ENCODE peak calls at places on chromosomes 12 and 14, in nine cellular contexts. B, D, M, J, P, G, Z, N and Y are unnamed samples.

GRCh38 chr12:68224613-68225285 is 861 bp downstream of the IL26 start:
- DNase-seq in B (peak; percentile 33), G (no peak), D (no peak), Z (no peak), P (no peak), M (no peak), J (no peak), N (no peak), Y (no peak)

GRCh38 chr12:119693006-119693405 is 25.1 kb downstream of the PRKAB1 start:
- DNase-seq in B (peak; percentile 81), N (no peak), G (peak; percentile 29), P (no peak), M (no peak), Z (peak; percentile 72), D (no peak), J (no peak), Y (no peak)

GRCh38 chr14:100677152-100677924 is 49.4 kb upstream of the DLK1 start:
- DNase-seq in M (no peak), N (no peak), G (no peak), B (peak; percentile 44), P (no peak), J (no peak), D (peak; percentile 41), Z (peak; percentile 55), Y (no peak)

GRCh38 chr12:12749433-12749832 is 32.3 kb downstream of the CDKN1B start:
- DNase-seq in P (no peak), Z (no peak), B (peak; percentile 41), N (no peak), G (no peak), D (no peak), M (no peak), J (peak; percentile 61), Y (peak; percentile 53)

GRCh38 chr12:23566133-23566532 is 383.3 kb downstream of the SOX5 start:
- DNase-seq in Z (no peak), D (no peak), B (no peak), J (no peak), M (no peak), N (no peak), G (no peak), P (no peak), Y (no peak)

GRCh38 chr12:14373202-14373601 is 7.7 kb downstream of the ATF7IP start:
- DNase-seq in N (no peak), G (no peak), Z (no peak), J (no peak), M (no peak), P (no peak), D (no peak), B (no peak), Y (no peak)

GRCh38 chr12:27711312-27711682 is 665 bp downstream of the MRPS35 start:
- DNase-seq in M (no peak), N (peak; percentile 16), B (peak; percentile 15), P (no peak), Z (no peak), D (no peak), J (peak; percentile 24), G (peak; percentile 29), Y (peak; percentile 73)

GRCh38 chr12:106288510-106289195 is 13.9 kb upstream of the TCP11L2 start:
- DNase-seq in B (peak; percentile 78), Z (no peak), P (no peak), G (no peak), M (peak; percentile 19), N (peak; percentile 38), J (peak; percentile 57), D (no peak), Y (peak; percentile 96)

GRCh38 chr12:115473257-115473956 is 789.4 kb upstream of the TBX3 start:
- DNase-seq in J (no peak), P (no peak), G (no peak), N (no peak), Z (no peak), B (no peak), D (no peak), M (no peak), Y (no peak)

GRCh38 chr12:26825459-26826016 is 7.5 kb downstream of the ITPR2 start:
- DNase-seq in P (no peak), N (no peak), D (no peak), J (no peak), G (no peak), B (no peak), Z (no peak), M (no peak), Y (no peak)

GRCh38 chr14:72049462-72049861 is 117.2 kb downstream of the RGS6 start:
- DNase-seq in Z (no peak), P (no peak), G (no peak), N (peak; percentile 9), J (peak; percentile 2), D (no peak), M (no peak), B (no peak), Y (no peak)